ENCODE peak calls at places on chromosome 13, in seven cellular contexts. N is lower lobe of right lung, C is neural progenitor cell, G is GM23248, R is heart right ventricle, M is IMR-90, J is suprapubic skin. Z is an unnamed sample. For H3K4me1, the result is how much of the 10 kb centered on the place peaks cover.

GRCh38 chr13:40031031-40031430 is 375.6 kb downstream of the COG6 start:
- DNase-seq in G (peak), N (no peak), M (peak), R (no peak), J (no peak), C (no peak), Z (no peak)

GRCh38 chr13:56201834-56202233 is 938.9 kb upstream of the PRR20A start:
- DNase-seq in R (no peak), M (no peak), J (no peak), N (no peak), C (peak), G (no peak), Z (no peak)

GRCh38 chr13:29934531-29935308 is 84.3 kb upstream of the UBL3 start:
- DNase-seq in R (no peak), J (no peak), G (peak), C (no peak), M (no peak), N (no peak), Z (no peak)

GRCh38 chr13:106151056-106151699 is 384.3 kb downstream of the EFNB2 start:
- DNase-seq in M (peak), C (peak), J (no peak), G (peak), R (no peak), N (no peak), Z (no peak)

GRCh38 chr13:33334831-33335230 is 49.3 kb upstream of the STARD13 start:
- DNase-seq in N (no peak), R (no peak), J (no peak), M (no peak), G (no peak), C (no peak), Z (no peak)

GRCh38 chr13:38348890-38349289 is 761 bp upstream of the UFM1 start:
- DNase-seq in C (no peak), G (peak), R (no peak), J (no peak), M (peak), N (no peak), Z (no peak)

GRCh38 chr13:25771208-25771607 is 280.6 kb downstream of the SHISA2 start:
- DNase-seq in C (no peak), M (no peak), G (no peak), N (no peak), R (no peak), J (no peak), Z (no peak)

GRCh38 chr13:67145950-67146349 is 84.2 kb downstream of the PCDH9 start:
- DNase-seq in J (no peak), G (no peak), R (no peak), C (no peak), N (no peak), M (no peak), Z (no peak)

GRCh38 chr13:29702912-29703351 is 107.4 kb upstream of the SLC7A1 start:
- DNase-seq in G (peak), R (peak), N (no peak), C (no peak), J (peak), M (peak), Z (peak)

GRCh38 chr13:80047406-80047805 is 293.5 kb downstream of the SPRY2 start:
- DNase-seq in C (no peak), R (no peak), G (peak), N (no peak), J (no peak), M (peak), Z (no peak)

GRCh38 chr13:58341318-58341717 is 709.8 kb downstream of the PCDH17 start:
- DNase-seq in M (no peak), N (no peak), C (no peak), R (no peak), G (no peak), J (no peak), Z (no peak)

GRCh38 chr13:69199664-69200063 is 908.0 kb upstream of the ATXN8OS start:
- DNase-seq in M (no peak), J (no peak), C (peak), N (no peak), G (no peak), R (no peak), Z (no peak)

GRCh38 chr13:95530178-95530577 is 22.3 kb upstream of the CLDN10 start:
- DNase-seq in M (peak), G (no peak), C (no peak), N (peak), R (no peak), J (no peak), Z (no peak)

GRCh38 chr13:57635541-57635940 is 4.0 kb downstream of the PCDH17 start:
- DNase-seq in J (no peak), M (no peak), C (no peak), R (no peak), G (no peak), N (no peak), Z (no peak)

GRCh38 chr13:77861716-77862115 is 56.9 kb downstream of the EDNRB start:
- DNase-seq in G (no peak), M (no peak), C (no peak), N (no peak), R (no peak), J (no peak), Z (no peak)

GRCh38 chr13:111554539-111555267 is 234.3 kb downstream of the TEX29 start:
- DNase-seq in J (no peak), N (no peak), G (no peak), M (no peak), R (no peak), C (no peak), Z (no peak)

GRCh38 chr13:46896346-46897138 is at the start of gene HTR2A:
- DNase-seq in C (peak), N (peak), J (no peak), R (peak), G (peak), M (peak), Z (peak)
- H3K4me3 ChIP-seq in C (peak), N (peak), J (peak), R (peak), G (peak), M (peak), Z (peak)

GRCh38 chr13:24737042-24737441 is 26.9 kb upstream of the RNF17 start:
- DNase-seq in M (no peak), N (no peak), J (no peak), G (no peak), R (no peak), C (peak), Z (no peak)
- H3K27ac ChIP-seq in M (no peak), N (no peak), J (no peak), G (no peak), R (no peak), C (no peak), Z (no peak)

GRCh38 chr13:22061371-22061805 is 390.5 kb downstream of the FGF9 start:
- DNase-seq in C (no peak), R (no peak), J (no peak), M (no peak), N (no peak), G (no peak), Z (no peak)
- H3K4me1 ChIP-seq in C (under half), R (under half), J (under half), M (under half), N (under half), G (under half), Z (under half)

GRCh38 chr13:42892760-42893159 is 99.3 kb downstream of the EPSTI1 start:
- DNase-seq in C (no peak), G (peak), R (no peak), M (peak), J (no peak), N (no peak), Z (no peak)
- H3K4me3 ChIP-seq in C (no peak), G (no peak), R (no peak), M (no peak), J (no peak), N (no peak), Z (no peak)

GRCh38 chr13:27678306-27679040 is 56.8 kb downstream of the POLR1D start:
- DNase-seq in N (no peak), G (no peak), C (no peak), J (no peak), R (no peak), M (peak), Z (no peak)
- H3K27ac ChIP-seq in N (no peak), G (no peak), C (no peak), J (no peak), R (no peak), M (no peak), Z (no peak)

GRCh38 chr13:110306960-110307696 is at the start of the genes COL4A1 and COL4A2:
- DNase-seq in M (peak), J (no peak), G (peak), C (peak), R (peak), N (peak), Z (peak)
- H3K4me1 ChIP-seq in M (under half), J (under half), G (under half), C (under half), R (under half), N (under half), Z (half or more)

DNA sequence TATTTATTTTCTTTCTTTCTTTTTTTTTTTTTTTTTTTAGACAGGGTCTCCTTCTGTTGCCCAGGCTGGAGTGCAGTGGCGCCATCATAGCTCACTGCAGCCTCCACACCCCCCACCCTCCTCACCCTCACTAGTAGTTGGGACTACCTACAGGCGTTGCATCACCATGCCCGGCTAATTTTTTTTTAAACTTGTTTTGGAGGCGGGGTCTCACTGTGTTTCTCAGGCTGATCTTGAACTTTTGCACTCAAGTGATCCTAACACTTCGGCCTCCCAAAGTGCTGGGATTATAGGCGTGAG is 33.6 kb downstream of the GJA3 start:
- DNase-seq in C (no peak), N (no peak), M (no peak), R (no peak), J (no peak), G (no peak), Z (no peak)
- H3K4me3 ChIP-seq in C (peak), N (peak), M (no peak), R (peak), J (peak), G (peak), Z (peak)

Z was measured in left ventricle myocardium inferior.